ENCODE peak calls at places on chromosome 15, in ten cellular contexts. One of them, this sample, is unnamed.

GRCh38 chr15:73756947-73757513 is 3.9 kb upstream of the INSYN1 start:
- DNase-seq in ureter: no peak
- DNase-seq in GM06990: no peak
- DNase-seq in naive thymus-derived CD8-positive, alpha-beta T cell: no peak
- DNase-seq in left ventricle myocardium inferior: no peak
- DNase-seq in tibial nerve: no peak
- DNase-seq in NT2/D1: no peak
- DNase-seq in chondrocyte: no peak
- DNase-seq in stimulated activated CD4-positive, alpha-beta T cell treated with anti-CD3 and anti-CD28 coated beads, Interleukin-12 subunit alpha, Interleukin-12 subunit beta, amount 100 ng/mL, for 24 hours: no peak
- DNase-seq in amniotic stem cell: no peak
- DNase-seq in this sample: no peak

GRCh38 chr15:29749365-29750086 is 72.7 kb downstream of the TJP1 start:
- DNase-seq in tibial nerve: no peak
- DNase-seq in chondrocyte: no peak
- DNase-seq in naive thymus-derived CD8-positive, alpha-beta T cell: no peak
- DNase-seq in left ventricle myocardium inferior: no peak
- DNase-seq in GM06990: no peak
- DNase-seq in amniotic stem cell: no peak
- DNase-seq in stimulated activated CD4-positive, alpha-beta T cell treated with anti-CD3 and anti-CD28 coated beads, Interleukin-12 subunit alpha, Interleukin-12 subunit beta, amount 100 ng/mL, for 24 hours: no peak
- DNase-seq in NT2/D1: no peak
- DNase-seq in ureter: no peak
- DNase-seq in this sample: no peak

GRCh38 chr15:74208901-74209559 is 6.4 kb upstream of the STRA6 start:
- DNase-seq in chondrocyte: no peak
- DNase-seq in left ventricle myocardium inferior: no peak
- DNase-seq in NT2/D1: no peak
- DNase-seq in GM06990: no peak
- DNase-seq in naive thymus-derived CD8-positive, alpha-beta T cell: no peak
- DNase-seq in ureter: no peak
- DNase-seq in stimulated activated CD4-positive, alpha-beta T cell treated with anti-CD3 and anti-CD28 coated beads, Interleukin-12 subunit alpha, Interleukin-12 subunit beta, amount 100 ng/mL, for 24 hours: no peak
- DNase-seq in amniotic stem cell: no peak
- DNase-seq in tibial nerve: no peak
- DNase-seq in this sample: no peak

GRCh38 chr15:81357178-81357686 is 16.8 kb downstream of the TMC3 start:
- DNase-seq in chondrocyte: no peak
- DNase-seq in GM06990: no peak
- DNase-seq in ureter: no peak
- DNase-seq in amniotic stem cell: no peak
- DNase-seq in stimulated activated CD4-positive, alpha-beta T cell treated with anti-CD3 and anti-CD28 coated beads, Interleukin-12 subunit alpha, Interleukin-12 subunit beta, amount 100 ng/mL, for 24 hours: no peak
- DNase-seq in left ventricle myocardium inferior: no peak
- DNase-seq in tibial nerve: no peak
- DNase-seq in NT2/D1: no peak
- DNase-seq in naive thymus-derived CD8-positive, alpha-beta T cell: no peak
- DNase-seq in this sample: no peak

GRCh38 chr15:81297147-81297572 is 26.8 kb downstream of the STARD5 start:
- DNase-seq in left ventricle myocardium inferior: no peak
- DNase-seq in ureter: no peak
- DNase-seq in stimulated activated CD4-positive, alpha-beta T cell treated with anti-CD3 and anti-CD28 coated beads, Interleukin-12 subunit alpha, Interleukin-12 subunit beta, amount 100 ng/mL, for 24 hours: no peak
- DNase-seq in GM06990: no peak
- DNase-seq in NT2/D1: no peak
- DNase-seq in naive thymus-derived CD8-positive, alpha-beta T cell: no peak
- DNase-seq in amniotic stem cell: no peak
- DNase-seq in tibial nerve: no peak
- DNase-seq in chondrocyte: no peak
- DNase-seq in this sample: no peak

GRCh38 chr15:76078285-76078863 is 18.6 kb downstream of the TMEM266 start:
- DNase-seq in NT2/D1: no peak
- DNase-seq in GM06990: no peak
- DNase-seq in naive thymus-derived CD8-positive, alpha-beta T cell: no peak
- DNase-seq in chondrocyte: no peak
- DNase-seq in stimulated activated CD4-positive, alpha-beta T cell treated with anti-CD3 and anti-CD28 coated beads, Interleukin-12 subunit alpha, Interleukin-12 subunit beta, amount 100 ng/mL, for 24 hours: no peak
- DNase-seq in amniotic stem cell: no peak
- DNase-seq in left ventricle myocardium inferior: no peak
- DNase-seq in ureter: no peak
- DNase-seq in tibial nerve: no peak
- DNase-seq in this sample: no peak

GRCh38 chr15:66785637-66786036 is 83.6 kb downstream of the SMAD6 start:
- DNase-seq in NT2/D1: no peak
- DNase-seq in tibial nerve: no peak
- DNase-seq in amniotic stem cell: no peak
- DNase-seq in left ventricle myocardium inferior: no peak
- DNase-seq in chondrocyte: no peak
- DNase-seq in GM06990: no peak
- DNase-seq in naive thymus-derived CD8-positive, alpha-beta T cell: no peak
- DNase-seq in stimulated activated CD4-positive, alpha-beta T cell treated with anti-CD3 and anti-CD28 coated beads, Interleukin-12 subunit alpha, Interleukin-12 subunit beta, amount 100 ng/mL, for 24 hours: no peak
- DNase-seq in ureter: no peak
- DNase-seq in this sample: no peak

GRCh38 chr15:71651750-71652186 is 158.6 kb upstream of the NR2E3 start:
- DNase-seq in tibial nerve: no peak
- DNase-seq in ureter: peak
- DNase-seq in left ventricle myocardium inferior: no peak
- DNase-seq in naive thymus-derived CD8-positive, alpha-beta T cell: no peak
- DNase-seq in chondrocyte: no peak
- DNase-seq in amniotic stem cell: peak
- DNase-seq in stimulated activated CD4-positive, alpha-beta T cell treated with anti-CD3 and anti-CD28 coated beads, Interleukin-12 subunit alpha, Interleukin-12 subunit beta, amount 100 ng/mL, for 24 hours: no peak
- DNase-seq in GM06990: no peak
- DNase-seq in NT2/D1: peak
- DNase-seq in this sample: no peak

GRCh38 chr15:101641134-101641764 is 10.9 kb downstream of the TM2D3 start:
- DNase-seq in ureter: peak
- DNase-seq in naive thymus-derived CD8-positive, alpha-beta T cell: peak
- DNase-seq in GM06990: peak
- DNase-seq in left ventricle myocardium inferior: peak
- DNase-seq in tibial nerve: peak
- DNase-seq in NT2/D1: peak
- DNase-seq in stimulated activated CD4-positive, alpha-beta T cell treated with anti-CD3 and anti-CD28 coated beads, Interleukin-12 subunit alpha, Interleukin-12 subunit beta, amount 100 ng/mL, for 24 hours: peak
- DNase-seq in amniotic stem cell: peak
- DNase-seq in chondrocyte: no peak
- DNase-seq in this sample: peak

GRCh38 chr15:48076454-48076853 is 44.3 kb upstream of the SLC24A5 start:
- DNase-seq in stimulated activated CD4-positive, alpha-beta T cell treated with anti-CD3 and anti-CD28 coated beads, Interleukin-12 subunit alpha, Interleukin-12 subunit beta, amount 100 ng/mL, for 24 hours: no peak
- DNase-seq in NT2/D1: no peak
- DNase-seq in ureter: no peak
- DNase-seq in naive thymus-derived CD8-positive, alpha-beta T cell: no peak
- DNase-seq in tibial nerve: no peak
- DNase-seq in left ventricle myocardium inferior: no peak
- DNase-seq in chondrocyte: no peak
- DNase-seq in GM06990: no peak
- DNase-seq in amniotic stem cell: no peak
- DNase-seq in this sample: no peak

GRCh38 chr15:72009207-72009606 is 108.7 kb downstream of the MYO9A start:
- DNase-seq in NT2/D1: no peak
- DNase-seq in ureter: no peak
- DNase-seq in stimulated activated CD4-positive, alpha-beta T cell treated with anti-CD3 and anti-CD28 coated beads, Interleukin-12 subunit alpha, Interleukin-12 subunit beta, amount 100 ng/mL, for 24 hours: no peak
- DNase-seq in left ventricle myocardium inferior: no peak
- DNase-seq in tibial nerve: no peak
- DNase-seq in chondrocyte: no peak
- DNase-seq in amniotic stem cell: no peak
- DNase-seq in naive thymus-derived CD8-positive, alpha-beta T cell: no peak
- DNase-seq in GM06990: no peak
- DNase-seq in this sample: no peak

GRCh38 chr15:39597336-39597735 is 16.5 kb downstream of the THBS1 start:
- DNase-seq in GM06990: no peak
- DNase-seq in tibial nerve: no peak
- DNase-seq in naive thymus-derived CD8-positive, alpha-beta T cell: no peak
- DNase-seq in stimulated activated CD4-positive, alpha-beta T cell treated with anti-CD3 and anti-CD28 coated beads, Interleukin-12 subunit alpha, Interleukin-12 subunit beta, amount 100 ng/mL, for 24 hours: no peak
- DNase-seq in amniotic stem cell: no peak
- DNase-seq in chondrocyte: no peak
- DNase-seq in NT2/D1: no peak
- DNase-seq in left ventricle myocardium inferior: no peak
- DNase-seq in ureter: no peak
- DNase-seq in this sample: no peak

GRCh38 chr15:73485372-73485771 is 42.4 kb downstream of the REC114 start:
- DNase-seq in naive thymus-derived CD8-positive, alpha-beta T cell: no peak
- DNase-seq in amniotic stem cell: no peak
- DNase-seq in GM06990: no peak
- DNase-seq in ureter: no peak
- DNase-seq in chondrocyte: no peak
- DNase-seq in stimulated activated CD4-positive, alpha-beta T cell treated with anti-CD3 and anti-CD28 coated beads, Interleukin-12 subunit alpha, Interleukin-12 subunit beta, amount 100 ng/mL, for 24 hours: no peak
- DNase-seq in left ventricle myocardium inferior: no peak
- DNase-seq in NT2/D1: no peak
- DNase-seq in tibial nerve: no peak
- DNase-seq in this sample: no peak

GRCh38 chr15:82532991-82533481 is 7.2 kb downstream of the RPS17 start:
- DNase-seq in GM06990: no peak
- DNase-seq in NT2/D1: no peak
- DNase-seq in ureter: no peak
- DNase-seq in stimulated activated CD4-positive, alpha-beta T cell treated with anti-CD3 and anti-CD28 coated beads, Interleukin-12 subunit alpha, Interleukin-12 subunit beta, amount 100 ng/mL, for 24 hours: no peak
- DNase-seq in naive thymus-derived CD8-positive, alpha-beta T cell: no peak
- DNase-seq in tibial nerve: no peak
- DNase-seq in left ventricle myocardium inferior: no peak
- DNase-seq in amniotic stem cell: no peak
- DNase-seq in chondrocyte: no peak
- DNase-seq in this sample: no peak

GRCh38 chr15:83929619-83930018 is 275.7 kb downstream of the ADAMTSL3 start:
- DNase-seq in ureter: no peak
- DNase-seq in chondrocyte: no peak
- DNase-seq in naive thymus-derived CD8-positive, alpha-beta T cell: no peak
- DNase-seq in GM06990: no peak
- DNase-seq in NT2/D1: no peak
- DNase-seq in left ventricle myocardium inferior: no peak
- DNase-seq in stimulated activated CD4-positive, alpha-beta T cell treated with anti-CD3 and anti-CD28 coated beads, Interleukin-12 subunit alpha, Interleukin-12 subunit beta, amount 100 ng/mL, for 24 hours: no peak
- DNase-seq in amniotic stem cell: no peak
- DNase-seq in tibial nerve: no peak
- DNase-seq in this sample: no peak

GRCh38 chr15:74830868-74831267 is 4.4 kb downstream of the CPLX3 start:
- DNase-seq in naive thymus-derived CD8-positive, alpha-beta T cell: no peak
- DNase-seq in left ventricle myocardium inferior: peak
- DNase-seq in GM06990: no peak
- DNase-seq in chondrocyte: no peak
- DNase-seq in ureter: no peak
- DNase-seq in amniotic stem cell: no peak
- DNase-seq in tibial nerve: no peak
- DNase-seq in stimulated activated CD4-positive, alpha-beta T cell treated with anti-CD3 and anti-CD28 coated beads, Interleukin-12 subunit alpha, Interleukin-12 subunit beta, amount 100 ng/mL, for 24 hours: no peak
- DNase-seq in NT2/D1: no peak
- DNase-seq in this sample: no peak

GRCh38 chr15:66907826-66908502 is 157.4 kb upstream of the SMAD3 start:
- DNase-seq in ureter: peak
- DNase-seq in naive thymus-derived CD8-positive, alpha-beta T cell: no peak
- DNase-seq in chondrocyte: no peak
- DNase-seq in left ventricle myocardium inferior: peak
- DNase-seq in GM06990: no peak
- DNase-seq in stimulated activated CD4-positive, alpha-beta T cell treated with anti-CD3 and anti-CD28 coated beads, Interleukin-12 subunit alpha, Interleukin-12 subunit beta, amount 100 ng/mL, for 24 hours: no peak
- DNase-seq in NT2/D1: no peak
- DNase-seq in tibial nerve: no peak
- DNase-seq in amniotic stem cell: no peak
- DNase-seq in this sample: no peak

GRCh38 chr15:71538181-71538580 is 272.2 kb upstream of the NR2E3 start:
- DNase-seq in GM06990: no peak
- DNase-seq in stimulated activated CD4-positive, alpha-beta T cell treated with anti-CD3 and anti-CD28 coated beads, Interleukin-12 subunit alpha, Interleukin-12 subunit beta, amount 100 ng/mL, for 24 hours: no peak
- DNase-seq in left ventricle myocardium inferior: no peak
- DNase-seq in amniotic stem cell: no peak
- DNase-seq in naive thymus-derived CD8-positive, alpha-beta T cell: no peak
- DNase-seq in ureter: no peak
- DNase-seq in chondrocyte: no peak
- DNase-seq in NT2/D1: no peak
- DNase-seq in tibial nerve: no peak
- DNase-seq in this sample: no peak

GRCh38 chr15:73794501-73795133 is 41.5 kb upstream of the INSYN1 start:
- DNase-seq in NT2/D1: no peak
- DNase-seq in left ventricle myocardium inferior: no peak
- DNase-seq in chondrocyte: no peak
- DNase-seq in amniotic stem cell: no peak
- DNase-seq in naive thymus-derived CD8-positive, alpha-beta T cell: no peak
- DNase-seq in GM06990: no peak
- DNase-seq in stimulated activated CD4-positive, alpha-beta T cell treated with anti-CD3 and anti-CD28 coated beads, Interleukin-12 subunit alpha, Interleukin-12 subunit beta, amount 100 ng/mL, for 24 hours: no peak
- DNase-seq in ureter: no peak
- DNase-seq in tibial nerve: no peak
- DNase-seq in this sample: no peak

GRCh38 chr15:60782316-60782715 is 303.4 kb upstream of the ICE2 start:
- DNase-seq in GM06990: no peak
- DNase-seq in ureter: no peak
- DNase-seq in amniotic stem cell: no peak
- DNase-seq in stimulated activated CD4-positive, alpha-beta T cell treated with anti-CD3 and anti-CD28 coated beads, Interleukin-12 subunit alpha, Interleukin-12 subunit beta, amount 100 ng/mL, for 24 hours: no peak
- DNase-seq in NT2/D1: no peak
- DNase-seq in left ventricle myocardium inferior: no peak
- DNase-seq in chondrocyte: no peak
- DNase-seq in tibial nerve: no peak
- DNase-seq in naive thymus-derived CD8-positive, alpha-beta T cell: no peak
- DNase-seq in this sample: no peak

GRCh38 chr15:43211336-43211735 is 9.5 kb downstream of the EPB42 start:
- DNase-seq in stimulated activated CD4-positive, alpha-beta T cell treated with anti-CD3 and anti-CD28 coated beads, Interleukin-12 subunit alpha, Interleukin-12 subunit beta, amount 100 ng/mL, for 24 hours: no peak
- DNase-seq in tibial nerve: no peak
- DNase-seq in GM06990: no peak
- DNase-seq in NT2/D1: no peak
- DNase-seq in amniotic stem cell: no peak
- DNase-seq in left ventricle myocardium inferior: no peak
- DNase-seq in naive thymus-derived CD8-positive, alpha-beta T cell: no peak
- DNase-seq in ureter: no peak
- DNase-seq in chondrocyte: no peak
- DNase-seq in this sample: no peak

GRCh38 chr15:72235298-72235697 is 4.3 kb upstream of the PKM start:
- DNase-seq in naive thymus-derived CD8-positive, alpha-beta T cell: no peak
- DNase-seq in chondrocyte: no peak
- DNase-seq in stimulated activated CD4-positive, alpha-beta T cell treated with anti-CD3 and anti-CD28 coated beads, Interleukin-12 subunit alpha, Interleukin-12 subunit beta, amount 100 ng/mL, for 24 hours: no peak
- DNase-seq in ureter: no peak
- DNase-seq in NT2/D1: no peak
- DNase-seq in left ventricle myocardium inferior: no peak
- DNase-seq in amniotic stem cell: no peak
- DNase-seq in GM06990: no peak
- DNase-seq in tibial nerve: no peak
- DNase-seq in this sample: no peak

GRCh38 chr15:66595937-66596545 is 30.2 kb upstream of the LCTL start:
- DNase-seq in GM06990: no peak
- DNase-seq in left ventricle myocardium inferior: no peak
- DNase-seq in stimulated activated CD4-positive, alpha-beta T cell treated with anti-CD3 and anti-CD28 coated beads, Interleukin-12 subunit alpha, Interleukin-12 subunit beta, amount 100 ng/mL, for 24 hours: no peak
- DNase-seq in chondrocyte: no peak
- DNase-seq in tibial nerve: no peak
- DNase-seq in amniotic stem cell: no peak
- DNase-seq in ureter: no peak
- DNase-seq in NT2/D1: no peak
- DNase-seq in naive thymus-derived CD8-positive, alpha-beta T cell: no peak
- DNase-seq in this sample: no peak

GRCh38 chr15:64749167-64749566 is 26.2 kb downstream of the RBPMS2 start:
- DNase-seq in naive thymus-derived CD8-positive, alpha-beta T cell: no peak
- DNase-seq in NT2/D1: no peak
- DNase-seq in ureter: no peak
- DNase-seq in GM06990: no peak
- DNase-seq in amniotic stem cell: peak
- DNase-seq in chondrocyte: no peak
- DNase-seq in tibial nerve: no peak
- DNase-seq in stimulated activated CD4-positive, alpha-beta T cell treated with anti-CD3 and anti-CD28 coated beads, Interleukin-12 subunit alpha, Interleukin-12 subunit beta, amount 100 ng/mL, for 24 hours: no peak
- DNase-seq in left ventricle myocardium inferior: no peak
- DNase-seq in this sample: no peak

GRCh38 chr15:78055923-78056713 is 21.4 kb downstream of the TBC1D2B start:
- DNase-seq in stimulated activated CD4-positive, alpha-beta T cell treated with anti-CD3 and anti-CD28 coated beads, Interleukin-12 subunit alpha, Interleukin-12 subunit beta, amount 100 ng/mL, for 24 hours: no peak
- DNase-seq in left ventricle myocardium inferior: no peak
- DNase-seq in NT2/D1: no peak
- DNase-seq in GM06990: no peak
- DNase-seq in naive thymus-derived CD8-positive, alpha-beta T cell: no peak
- DNase-seq in tibial nerve: no peak
- DNase-seq in amniotic stem cell: no peak
- DNase-seq in chondrocyte: no peak
- DNase-seq in ureter: no peak
- DNase-seq in this sample: no peak

GRCh38 chr15:40217166-40217785 is 21.6 kb upstream of the PAK6 start:
- DNase-seq in naive thymus-derived CD8-positive, alpha-beta T cell: peak
- DNase-seq in ureter: peak
- DNase-seq in GM06990: no peak
- DNase-seq in chondrocyte: no peak
- DNase-seq in left ventricle myocardium inferior: no peak
- DNase-seq in NT2/D1: peak
- DNase-seq in stimulated activated CD4-positive, alpha-beta T cell treated with anti-CD3 and anti-CD28 coated beads, Interleukin-12 subunit alpha, Interleukin-12 subunit beta, amount 100 ng/mL, for 24 hours: no peak
- DNase-seq in amniotic stem cell: peak
- DNase-seq in tibial nerve: no peak
- DNase-seq in this sample: no peak

GRCh38 chr15:29677871-29678431 is 144.3 kb downstream of the TJP1 start:
- DNase-seq in naive thymus-derived CD8-positive, alpha-beta T cell: no peak
- DNase-seq in left ventricle myocardium inferior: no peak
- DNase-seq in chondrocyte: no peak
- DNase-seq in stimulated activated CD4-positive, alpha-beta T cell treated with anti-CD3 and anti-CD28 coated beads, Interleukin-12 subunit alpha, Interleukin-12 subunit beta, amount 100 ng/mL, for 24 hours: no peak
- DNase-seq in tibial nerve: no peak
- DNase-seq in NT2/D1: no peak
- DNase-seq in amniotic stem cell: no peak
- DNase-seq in ureter: no peak
- DNase-seq in GM06990: no peak
- DNase-seq in this sample: no peak

GRCh38 chr15:40344217-40344616 is 3.5 kb upstream of the CCDC9B start:
- DNase-seq in naive thymus-derived CD8-positive, alpha-beta T cell: no peak
- DNase-seq in NT2/D1: no peak
- DNase-seq in chondrocyte: no peak
- DNase-seq in left ventricle myocardium inferior: no peak
- DNase-seq in amniotic stem cell: no peak
- DNase-seq in GM06990: no peak
- DNase-seq in ureter: no peak
- DNase-seq in stimulated activated CD4-positive, alpha-beta T cell treated with anti-CD3 and anti-CD28 coated beads, Interleukin-12 subunit alpha, Interleukin-12 subunit beta, amount 100 ng/mL, for 24 hours: no peak
- DNase-seq in tibial nerve: no peak
- DNase-seq in this sample: no peak